ENCODE peak calls at places on chromosomes 12 and 14, in eight cellular contexts. H is A673, V is heart right ventricle, C is A549, R is astrocyte of the cerebellum, K is tibial artery, D is psoas muscle, W is cardiac muscle cell. O is an unnamed sample.

GRCh38 chr12:40970320-40970907 is 217.7 kb upstream of the PDZRN4 start:
- DNase-seq in H (peak; percentile 70), V (no peak), C (no peak), R (no peak), K (no peak), D (no peak), W (no peak), O (no peak)

GRCh38 chr14:106039400-106039799 is 513.0 kb downstream of the TMEM121 start:
- DNase-seq in H (peak; percentile 15), V (no peak), C (no peak), R (no peak), K (no peak), D (no peak), W (no peak), O (no peak)

GRCh38 chr12:42119085-42119633 is 25.5 kb downstream of the GXYLT1 start:
- DNase-seq in H (no peak), V (no peak), C (no peak), R (no peak), K (no peak), D (no peak), W (no peak), O (peak; percentile 62)

GRCh38 chr12:122130150-122130549 is 43.9 kb downstream of the IL31 start:
- DNase-seq in H (no peak), V (no peak), C (no peak), R (peak; percentile 26), K (no peak), D (no peak), W (no peak), O (no peak)

GRCh38 chr14:23694085-23694975 is 58.2 kb downstream of the DHRS2 start:
- DNase-seq in H (peak; percentile 42), V (no peak), C (no peak), R (no peak), K (no peak), D (no peak), W (peak; percentile 85), O (no peak)

GRCh38 chr14:59664741-59665140 is 88.1 kb upstream of the CCDC175 start:
- DNase-seq in H (peak; percentile 71), V (no peak), C (no peak), R (peak; percentile 46), K (no peak), D (no peak), W (no peak), O (peak; percentile 12)

GRCh38 chr12:12141000-12141399 is 70.3 kb downstream of the BCL2L14 start:
- DNase-seq in H (no peak), V (no peak), C (no peak), R (no peak), K (no peak), D (no peak), W (no peak), O (no peak)

GRCh38 chr12:85708775-85709174 is 127.4 kb downstream of the RASSF9 start:
- DNase-seq in H (no peak), V (no peak), C (no peak), R (no peak), K (no peak), D (no peak), W (no peak), O (no peak)

GRCh38 chr14:49972840-49973239 is 80.0 kb downstream of the ARF6 start:
- DNase-seq in H (peak; percentile 49), V (no peak), C (peak; percentile 72), R (peak; percentile 84), K (peak; percentile 56), D (no peak), W (no peak), O (no peak)

GRCh38 chr14:100132161-100132902 is 27.1 kb downstream of the DEGS2 start:
- DNase-seq in H (peak; percentile 45), V (no peak), C (no peak), R (no peak), K (peak; percentile 56), D (peak; percentile 69), W (no peak), O (no peak)

GRCh38 chr12:123058471-123058870 is 78.0 kb downstream of the ARL6IP4 start:
- DNase-seq in H (no peak), V (no peak), C (no peak), R (no peak), K (no peak), D (no peak), W (no peak), O (no peak)

GRCh38 chr12:69563166-69563762 is 22.0 kb upstream of the CCT2 start:
- DNase-seq in H (no peak), V (no peak), C (no peak), R (no peak), K (no peak), D (no peak), W (no peak), O (no peak)

GRCh38 chr14:105913861-105914260 is 387.5 kb downstream of the TMEM121 start:
- DNase-seq in H (no peak), V (no peak), C (no peak), R (no peak), K (peak; percentile 7), D (peak; percentile 25), W (no peak), O (no peak)

GRCh38 chr14:89911018-89911919 is 43.3 kb downstream of the EFCAB11 start:
- DNase-seq in H (no peak), V (no peak), C (no peak), R (peak; percentile 66), K (peak; percentile 30), D (no peak), W (peak; percentile 10), O (no peak)

GRCh38 chr12:68237523-68238070 is 12.0 kb upstream of the IL26 start:
- DNase-seq in H (no peak), V (no peak), C (no peak), R (no peak), K (no peak), D (no peak), W (peak; percentile 18), O (no peak)

GRCh38 chr14:73246387-73247150 is 9.3 kb downstream of the PAPLN start:
- DNase-seq in H (no peak), V (no peak), C (no peak), R (no peak), K (no peak), D (peak; percentile 8), W (no peak), O (no peak)

GRCh38 chr12:44465139-44465538 is 411.0 kb downstream of the NELL2 start:
- DNase-seq in H (peak; percentile 32), V (no peak), C (no peak), R (no peak), K (no peak), D (no peak), W (peak; percentile 19), O (no peak)

GRCh38 chr12:650983-651382 is 12.3 kb downstream of the NINJ2 start:
- DNase-seq in H (no peak), V (no peak), C (no peak), R (no peak), K (no peak), D (no peak), W (no peak), O (no peak)
- TF ChIP-seq CTCF in H (peak; percentile 16), V (peak; percentile 33), C (no peak), R (no peak), K (no peak), D (peak; percentile 30), W (peak; percentile 18), O (no peak)

GRCh38 chr12:104494137-104494815 is 37.5 kb downstream of the CHST11 start:
- DNase-seq in H (no peak), V (peak; percentile 57), C (no peak), R (no peak), K (peak; percentile 42), D (no peak), W (peak; percentile 30), O (no peak)
- H3K4me3 ChIP-seq in H (no peak overlapping the region), V (no peak overlapping the region), C (no peak overlapping the region), R (no peak overlapping the region), K (peak overlapping the region; percentile 26), D (no peak overlapping the region), W (no peak overlapping the region), O (no peak overlapping the region)

DNA sequence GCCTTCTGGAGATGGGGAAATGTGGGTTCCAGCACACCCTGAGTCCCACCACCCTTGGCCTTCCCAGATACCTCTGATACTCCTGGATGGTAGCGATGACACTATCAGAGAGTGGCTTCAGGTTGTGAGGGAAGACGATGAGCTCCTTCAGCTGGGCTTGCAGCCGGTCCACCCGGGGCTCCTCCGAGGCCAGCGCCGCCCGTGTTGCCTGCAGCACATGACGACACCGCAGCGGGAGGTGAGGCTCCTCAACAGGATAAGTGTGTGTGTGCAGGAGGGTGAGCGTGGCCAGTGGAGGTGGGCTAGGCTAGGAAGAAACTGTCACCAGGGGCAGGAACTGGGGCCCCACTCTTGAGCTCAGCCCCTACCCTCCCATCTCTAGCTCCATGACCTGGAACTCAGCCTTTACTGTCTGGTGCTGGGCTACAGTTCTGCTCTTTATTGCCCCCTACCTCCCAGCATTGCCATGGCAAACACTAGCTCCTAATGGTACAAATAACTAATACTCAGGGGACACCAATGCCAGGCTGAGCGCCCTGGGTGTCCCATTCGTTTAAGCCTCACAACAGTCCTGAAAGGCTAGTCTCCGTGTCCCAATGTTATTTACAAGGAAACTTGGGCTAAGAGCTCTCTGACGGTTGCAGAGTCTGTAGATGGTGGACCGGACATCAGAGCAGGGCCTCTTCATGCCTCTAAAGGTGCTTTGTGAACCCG is 64.1 kb downstream of the SYNE3 start:
- DNase-seq in H (peak; percentile 43), V (no peak), C (peak; percentile 60), R (no peak), K (no peak), D (no peak), W (peak; percentile 14), O (no peak)
- TF ChIP-seq CTCF in H (peak; percentile 65), V (peak; percentile 33), C (peak; percentile 32), R (peak; percentile 55), K (no peak), D (peak; percentile 13), W (peak; percentile 60), O (peak; percentile 46)

GRCh38 chr12:48786591-48787544 is 2.0 kb downstream of the ADCY6 start:
- DNase-seq in H (no peak), V (peak; percentile 88), C (no peak), R (no peak), K (no peak), D (no peak), W (peak; percentile 63), O (no peak)

GRCh38 chr12:48788852-48789775 is at the start of gene ADCY6:
- DNase-seq in H (peak; percentile 35), V (peak; percentile 89), C (peak; percentile 79), R (peak; percentile 31), K (peak; percentile 75), D (peak; percentile 87), W (peak; percentile 88), O (no peak)

GRCh38 chr12:48788522-48788851 is 402 bp downstream of the ADCY6 start:
- DNase-seq in H (no peak), V (no peak), C (no peak), R (no peak), K (no peak), D (peak; percentile 61), W (no peak), O (no peak)

GRCh38 chr12:48787791-48788521 is 933 bp downstream of the ADCY6 start:
- DNase-seq in H (no peak), V (no peak), C (no peak), R (no peak), K (no peak), D (no peak), W (no peak), O (no peak)

DNA sequence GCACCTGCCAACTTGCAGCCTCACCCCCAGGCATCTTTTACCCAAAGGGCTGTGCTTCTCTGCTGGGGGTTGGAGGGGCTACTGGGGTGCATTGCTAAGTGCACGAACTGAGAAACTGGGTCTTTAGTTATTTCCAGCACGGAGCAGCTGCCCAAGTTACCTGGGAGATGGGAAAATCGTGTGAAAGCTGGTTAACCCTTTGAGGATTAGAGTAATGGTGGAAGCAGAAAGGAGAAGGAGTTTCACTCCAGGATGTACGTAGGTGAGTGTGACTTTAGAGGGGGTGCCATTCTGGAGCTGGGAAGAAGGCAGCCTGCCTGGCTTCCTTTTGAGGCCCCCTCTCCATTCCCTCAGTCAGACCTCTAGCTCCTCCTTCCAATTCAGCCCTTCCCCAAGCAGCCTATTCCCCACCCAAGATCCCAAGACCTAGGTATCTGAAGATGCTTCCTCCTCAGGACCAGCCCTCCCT is 1.0 kb upstream of the ADCY6 start:
- DNase-seq in H (no peak), V (no peak), C (no peak), R (no peak), K (no peak), D (no peak), W (no peak), O (no peak)
- H3K4me3 ChIP-seq in H (peak overlapping the region; percentile 89), V (peak overlapping the region; percentile 97), C (peak overlapping the region; percentile 97), R (peak overlapping the region; percentile 79), K (peak overlapping the region; percentile 97), D (peak overlapping the region; percentile 97), W (peak overlapping the region; percentile 82), O (peak overlapping the region; percentile 80)

O was measured in AG04449.